ENCODE peak calls at places on chromosomes 11 and 22, in eight cellular contexts. A, L, J, T, P, C, X and Q are unnamed samples. For H3K27me3 and H3K9me3, the result is how much of the 10 kb centered on the place peaks cover.

GRCh38 chr11:27209562-27210005 is 153.4 kb downstream of the CCDC34 start:
- DNase-seq in A (peak), L (no peak), J (no peak), T (no peak), P (no peak), C (peak), X (peak), Q (no peak)

GRCh38 chr11:100932474-100933100 is 197.0 kb downstream of the PGR start:
- DNase-seq in A (peak), L (no peak), J (no peak), T (no peak), P (no peak), C (no peak), X (no peak), Q (no peak)

GRCh38 chr22:37544955-37545702 is 15.2 kb upstream of the CDC42EP1 start:
- DNase-seq in A (peak), L (peak), J (peak), T (peak), P (peak), C (peak), X (peak), Q (peak)

GRCh38 chr22:43276311-43276710 is 66.9 kb downstream of the SCUBE1 start:
- DNase-seq in A (no peak), L (no peak), J (no peak), T (no peak), P (no peak), C (no peak), X (peak), Q (no peak)

GRCh38 chr11:59180168-59180567 is 8.2 kb downstream of the DTX4 start:
- DNase-seq in A (no peak), L (no peak), J (no peak), T (no peak), P (no peak), C (no peak), X (no peak), Q (no peak)

GRCh38 chr11:27022659-27023251 is 17.9 kb upstream of the BBOX1 start:
- DNase-seq in A (no peak), L (no peak), J (no peak), T (no peak), P (no peak), C (no peak), X (no peak), Q (no peak)

GRCh38 chr11:129973809-129974208 is 28.8 kb downstream of the PRDM10 start:
- DNase-seq in A (no peak), L (peak), J (peak), T (no peak), P (no peak), C (no peak), X (no peak), Q (peak)

GRCh38 chr11:1126935-1127663 is 30.7 kb upstream of the MUC5AC start:
- DNase-seq in A (no peak), L (no peak), J (no peak), T (peak), P (no peak), C (peak), X (no peak), Q (no peak)

GRCh38 chr22:48477031-48477721 is 1350.5 kb downstream of the BRD1 start:
- DNase-seq in A (no peak), L (peak), J (no peak), T (no peak), P (no peak), C (no peak), X (no peak), Q (no peak)

GRCh38 chr11:12275818-12276217 is 101.6 kb upstream of the PARVA start:
- DNase-seq in A (no peak), L (peak), J (no peak), T (no peak), P (no peak), C (no peak), X (no peak), Q (no peak)

GRCh38 chr11:44484211-44484610 is 81.3 kb upstream of the CD82 start:
- DNase-seq in A (peak), L (no peak), J (peak), T (no peak), P (no peak), C (no peak), X (peak), Q (no peak)

DNA sequence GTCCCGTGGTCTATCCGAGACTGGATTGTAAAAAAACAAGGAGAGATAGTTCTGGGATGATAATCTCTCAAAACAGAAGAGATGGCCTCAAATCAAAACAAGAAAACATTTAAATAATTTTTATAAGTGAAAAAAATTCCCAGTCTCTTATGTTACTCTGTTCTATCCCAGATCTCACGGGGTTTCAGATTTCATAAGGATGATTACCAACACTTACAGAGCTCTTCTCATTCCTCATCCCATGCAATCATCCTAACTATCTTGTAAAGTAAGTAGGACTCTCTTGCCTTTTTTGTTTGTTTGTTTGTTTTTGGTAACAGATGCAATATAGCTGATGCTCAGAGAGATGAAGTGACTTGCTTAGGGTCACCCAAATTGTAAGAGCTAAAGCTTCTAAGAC is 20.0 kb upstream of the ZBTB16 start:
- DNase-seq in A (no peak), L (no peak), J (no peak), T (no peak), P (no peak), C (no peak), X (no peak), Q (no peak)
- H3K4me3 ChIP-seq in A (no peak), L (no peak), J (no peak), T (no peak), P (no peak), C (no peak), X (no peak), Q (no peak)

GRCh38 chr11:72245232-72245816 is 1.3 kb upstream of the PHOX2A start:
- DNase-seq in A (no peak), L (no peak), J (no peak), T (no peak), P (no peak), C (no peak), X (no peak), Q (no peak)
- H3K27me3 ChIP-seq in A (half or more), L (under half), J (under half), T (under half), P (under half), C (half or more), X (under half), Q (under half)

DNA sequence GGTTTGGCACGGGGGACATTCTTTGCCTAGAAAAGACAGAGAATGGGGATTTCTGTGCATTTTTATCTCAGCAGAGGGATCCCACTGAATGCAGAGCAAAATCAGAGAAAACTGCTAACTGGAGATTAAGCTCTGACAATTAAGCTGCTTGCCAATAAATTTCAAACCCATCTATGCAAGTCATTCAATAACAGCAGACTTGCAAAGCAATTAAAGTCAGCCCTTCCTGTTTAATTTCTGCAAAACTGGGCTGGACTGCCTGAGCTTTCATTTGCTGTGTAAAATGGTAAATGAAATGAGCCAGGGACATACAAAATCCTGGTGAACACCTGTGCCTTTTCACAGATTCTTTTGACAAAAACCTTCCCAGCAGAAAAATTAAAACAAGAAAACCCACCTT is 1273.9 kb upstream of the CNTN5 start:
- DNase-seq in A (no peak), L (no peak), J (no peak), T (no peak), P (no peak), C (no peak), X (no peak), Q (no peak)
- H3K9me3 ChIP-seq in A (under half), L (under half), J (under half), T (under half), P (under half), C (under half), X (under half), Q (under half)

DNA sequence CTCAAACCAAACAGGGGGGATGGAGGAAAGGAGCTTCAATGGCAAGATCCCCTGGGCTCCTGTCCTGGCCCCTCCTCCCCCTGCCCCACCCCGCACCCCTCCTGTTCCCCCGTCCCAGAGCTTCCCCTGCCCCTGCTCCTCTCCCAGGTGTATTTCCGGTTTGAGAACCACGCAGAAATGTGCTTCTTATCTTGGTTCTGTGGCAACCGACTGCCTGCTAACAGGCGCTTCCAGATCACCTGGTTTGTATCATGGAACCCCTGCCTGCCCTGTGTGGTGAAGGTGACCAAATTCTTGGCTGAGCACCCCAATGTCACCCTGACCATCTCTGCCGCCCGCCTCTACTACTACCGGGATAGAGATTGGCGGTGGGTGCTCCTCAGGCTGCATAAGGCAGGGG is 4.0 kb downstream of the APOBEC3D start:
- DNase-seq in A (no peak), L (no peak), J (no peak), T (no peak), P (no peak), C (no peak), X (no peak), Q (no peak)
- H3K4me3 ChIP-seq in A (no peak), L (no peak), J (no peak), T (no peak), P (no peak), C (no peak), X (no peak), Q (no peak)

GRCh38 chr11:77064648-77065217 is 2.0 kb upstream of the CAPN5 start:
- DNase-seq in A (no peak), L (no peak), J (no peak), T (no peak), P (no peak), C (no peak), X (no peak), Q (no peak)

GRCh38 chr11:77063861-77064260 is 2.9 kb upstream of the CAPN5 start:
- DNase-seq in A (no peak), L (no peak), J (no peak), T (no peak), P (no peak), C (no peak), X (no peak), Q (no peak)

GRCh38 chr11:77066229-77067023 is at the start of gene CAPN5:
- DNase-seq in A (peak), L (peak), J (peak), T (peak), P (peak), C (peak), X (peak), Q (peak)

GRCh38 chr11:77067776-77068460 is 1.1 kb downstream of the CAPN5 start:
- DNase-seq in A (no peak), L (no peak), J (no peak), T (peak), P (no peak), C (peak), X (no peak), Q (no peak)

DNA sequence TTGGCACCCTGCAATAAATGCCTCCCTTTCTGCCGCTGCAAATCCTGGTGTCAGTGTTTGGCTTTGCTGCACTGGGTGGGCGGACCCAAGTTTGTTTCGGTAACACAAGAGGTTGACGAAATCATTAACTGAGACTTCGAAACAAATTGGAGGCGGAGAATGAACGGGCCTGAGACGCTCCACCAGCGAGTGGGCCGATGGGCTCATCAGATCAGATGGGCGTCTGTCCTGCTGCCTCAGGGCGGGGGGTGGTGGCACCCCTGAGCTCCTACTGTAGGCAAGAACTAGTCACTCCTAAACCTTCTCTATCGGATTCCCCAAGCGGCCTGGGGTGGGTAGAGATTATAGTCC is 918 bp upstream of the CAPN5 start:
- DNase-seq in A (peak), L (peak), J (no peak), T (no peak), P (no peak), C (peak), X (no peak), Q (no peak)
- H3K27me3 ChIP-seq in A (under half), L (under half), J (under half), T (under half), P (under half), C (under half), X (under half), Q (under half)

GRCh38 chr11:128482512-128483191 is 104.7 kb downstream of the ETS1 start:
- DNase-seq in A (peak), L (no peak), J (no peak), T (no peak), P (peak), C (no peak), X (no peak), Q (no peak)

GRCh38 chr11:128480066-128480465 is 107.3 kb downstream of the ETS1 start:
- DNase-seq in A (no peak), L (no peak), J (no peak), T (no peak), P (no peak), C (no peak), X (no peak), Q (no peak)

GRCh38 chr11:128481135-128481534 is 106.2 kb downstream of the ETS1 start:
- DNase-seq in A (peak), L (no peak), J (no peak), T (no peak), P (no peak), C (no peak), X (no peak), Q (no peak)

GRCh38 chr11:128482092-128482491 is 105.3 kb downstream of the ETS1 start:
- DNase-seq in A (no peak), L (no peak), J (no peak), T (no peak), P (no peak), C (no peak), X (no peak), Q (no peak)

GRCh38 chr11:128480665-128481064 is 106.7 kb downstream of the ETS1 start:
- DNase-seq in A (no peak), L (no peak), J (no peak), T (no peak), P (no peak), C (no peak), X (no peak), Q (no peak)
- H3K9me3 ChIP-seq in A (under half), L (under half), J (under half), T (under half), P (under half), C (under half), X (under half), Q (under half)

GRCh38 chr11:121687961-121688566 is 235.3 kb upstream of the SORL1-AS1 start:
- DNase-seq in A (no peak), L (no peak), J (no peak), T (no peak), P (no peak), C (no peak), X (no peak), Q (no peak)

GRCh38 chr11:121692236-121692635 is 239.5 kb upstream of the SORL1-AS1 start:
- DNase-seq in A (no peak), L (no peak), J (no peak), T (no peak), P (no peak), C (no peak), X (no peak), Q (no peak)

DNA sequence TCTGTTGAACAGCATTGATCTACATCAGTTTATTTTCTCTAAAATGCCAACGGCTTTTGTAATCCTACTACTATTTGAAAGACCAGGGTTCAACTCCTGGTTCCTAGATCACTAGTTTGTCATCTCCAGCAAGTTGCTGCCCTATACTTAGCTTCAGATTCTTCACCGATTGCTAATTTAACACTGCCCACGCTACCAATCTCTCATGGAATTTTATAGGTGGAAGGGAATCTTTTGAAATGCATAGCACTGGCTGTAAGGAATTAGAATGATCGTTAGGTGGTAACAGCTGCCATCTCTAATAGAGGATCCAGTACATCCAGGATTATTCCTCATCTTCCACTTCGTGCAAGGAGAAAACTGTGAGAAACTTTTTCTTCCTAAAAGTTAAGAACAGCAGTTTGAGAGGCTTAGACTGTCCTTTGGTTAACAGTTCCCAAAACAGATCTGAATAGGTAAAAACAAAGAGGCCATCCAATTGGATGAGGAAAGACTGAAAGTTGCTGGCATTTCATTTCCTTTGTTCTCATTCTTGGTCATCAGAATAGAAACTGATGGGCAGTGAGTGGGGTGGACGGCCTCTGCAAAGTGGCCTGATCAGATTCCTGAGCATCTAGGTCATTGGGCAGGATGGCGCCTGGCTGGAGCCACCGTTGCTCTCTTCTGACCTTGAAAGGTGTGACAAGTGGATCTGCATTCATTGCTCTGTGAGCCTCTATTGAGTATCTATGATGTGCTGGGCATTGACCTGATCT is 236.3 kb upstream of the SORL1-AS1 start:
- DNase-seq in A (no peak), L (peak), J (no peak), T (no peak), P (no peak), C (no peak), X (peak), Q (no peak)
- H3K4me3 ChIP-seq in A (no peak), L (no peak), J (no peak), T (no peak), P (no peak), C (no peak), X (no peak), Q (no peak)

GRCh38 chr22:24996420-24996952 is 44.0 kb downstream of the KIAA1671 start:
- DNase-seq in A (peak), L (no peak), J (peak), T (no peak), P (no peak), C (peak), X (peak), Q (no peak)

GRCh38 chr22:25002241-25002985 is 49.9 kb downstream of the KIAA1671 start:
- DNase-seq in A (no peak), L (no peak), J (no peak), T (no peak), P (no peak), C (no peak), X (no peak), Q (no peak)

GRCh38 chr22:24995649-24996180 is 43.2 kb downstream of the KIAA1671 start:
- DNase-seq in A (no peak), L (no peak), J (no peak), T (no peak), P (no peak), C (no peak), X (no peak), Q (no peak)

GRCh38 chr22:24997023-24997422 is 44.5 kb downstream of the KIAA1671 start:
- DNase-seq in A (no peak), L (no peak), J (no peak), T (no peak), P (no peak), C (no peak), X (no peak), Q (no peak)

DNA sequence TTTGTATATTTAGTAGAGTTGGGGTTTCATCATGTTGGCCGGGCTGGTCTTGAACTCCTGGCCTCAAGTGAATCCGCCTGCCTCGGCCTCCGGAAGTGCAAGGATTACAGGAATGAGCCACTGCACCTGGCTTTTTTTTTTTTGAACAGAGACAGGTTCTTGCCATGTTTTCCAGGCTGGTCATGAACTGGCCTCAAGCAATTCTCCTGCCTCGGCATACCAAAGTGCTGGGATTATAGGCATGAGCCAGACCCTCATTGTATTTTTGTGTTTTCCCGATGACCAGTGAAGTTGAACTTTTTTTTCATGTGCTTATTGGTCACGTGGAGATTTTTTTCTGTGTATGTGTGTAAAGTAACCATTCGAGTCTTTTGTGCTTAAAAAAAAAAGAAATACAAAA is 48.2 kb downstream of the KIAA1671 start:
- DNase-seq in A (no peak), L (no peak), J (no peak), T (no peak), P (no peak), C (no peak), X (no peak), Q (no peak)
- H3K27me3 ChIP-seq in A (under half), L (under half), J (under half), T (under half), P (under half), C (under half), X (under half), Q (under half)